ENCODE peak calls at places on chromosome 7, in four cellular contexts. I, R, C and O are unnamed samples.

GRCh38 chr7:84187087-84187805 is 7.3 kb downstream of the SEMA3A start:
- DNase-seq in I (no peak), R (no peak), C (no peak), O (no peak)

GRCh38 chr7:106193661-106194060 is 81.5 kb upstream of the SYPL1 start:
- DNase-seq in R (no peak), C (no peak), I (no peak), O (no peak)

GRCh38 chr7:31603076-31603475 is 83.9 kb upstream of the PPP1R17 start:
- DNase-seq in C (no peak), R (no peak), I (no peak), O (no peak)

GRCh38 chr7:11436317-11436716 is 395.7 kb downstream of the THSD7A start:
- DNase-seq in C (no peak), R (no peak), I (no peak), O (no peak)

GRCh38 chr7:31407277-31407676 is 66.8 kb upstream of the NEUROD6 start:
- DNase-seq in I (no peak), C (no peak), R (no peak), O (no peak)

GRCh38 chr7:38280000-38280399 is 6.6 kb upstream of the TARP start:
- DNase-seq in C (no peak), I (no peak), R (no peak), O (no peak)

GRCh38 chr7:115748123-115748738 is 282.3 kb downstream of the TFEC start:
- DNase-seq in R (peak), C (peak), I (no peak), O (no peak)

GRCh38 chr7:90007831-90008230 is 146.4 kb upstream of the STEAP1 start:
- DNase-seq in R (no peak), C (no peak), I (no peak), O (no peak)

GRCh38 chr7:5216931-5217330 is 26.9 kb downstream of the WIPI2 start:
- DNase-seq in I (no peak), C (no peak), R (no peak), O (no peak)

GRCh38 chr7:159026271-159027047 is 118.2 kb downstream of the VIPR2 start:
- DNase-seq in I (no peak), R (no peak), C (no peak), O (no peak)

GRCh38 chr7:128257458-128257857 is 16.4 kb downstream of the LEP start:
- DNase-seq in C (no peak), I (no peak), R (no peak), O (no peak)

GRCh38 chr7:38187794-38188472 is 9.9 kb downstream of the STARD3NL start:
- DNase-seq in C (no peak), I (no peak), R (no peak), O (no peak)

GRCh38 chr7:18356195-18356645 is 139.3 kb upstream of the HDAC9 start:
- DNase-seq in R (peak), C (peak), I (peak), O (peak)

GRCh38 chr7:82234457-82235049 is 209.0 kb downstream of the CACNA2D1 start:
- DNase-seq in C (peak), I (peak), R (peak), O (peak)

GRCh38 chr7:74606101-74606908 is 51.2 kb upstream of the GTF2I start:
- DNase-seq in I (no peak), C (no peak), R (no peak), O (no peak)

GRCh38 chr7:23530901-23531793 is 634 bp downstream of the TRA2A start:
- DNase-seq in I (peak), C (peak), R (no peak), O (no peak)

GRCh38 chr7:52956379-52956915 is 79.0 kb upstream of the POM121L12 start:
- DNase-seq in I (no peak), C (no peak), R (no peak), O (no peak)

GRCh38 chr7:66921396-66921917 is 432 bp downstream of the TMEM248 start:
- DNase-seq in I (peak), R (no peak), C (no peak), O (no peak)

GRCh38 chr7:108875139-108875538 is 305.5 kb downstream of the DNAJB9 start:
- DNase-seq in C (no peak), R (peak), I (peak), O (no peak)

GRCh38 chr7:21941570-21942224 is 4.0 kb downstream of the CDCA7L start:
- DNase-seq in R (no peak), C (no peak), I (no peak), O (no peak)

GRCh38 chr7:30927559-30927958 is 15.9 kb downstream of the AQP1 start:
- DNase-seq in I (no peak), C (no peak), R (no peak), O (no peak)

GRCh38 chr7:45347804-45348203 is 190.2 kb downstream of the RAMP3 start:
- DNase-seq in R (no peak), C (no peak), I (peak), O (no peak)

GRCh38 chr7:159012353-159013069 is 132.2 kb downstream of the VIPR2 start:
- DNase-seq in C (no peak), I (no peak), R (no peak), O (no peak)

GRCh38 chr7:74464931-74465906 is 11.5 kb downstream of the GTF2IRD1 start:
- DNase-seq in I (no peak), C (no peak), R (no peak), O (no peak)

GRCh38 chr7:45160374-45160773 is 2.8 kb downstream of the RAMP3 start:
- DNase-seq in I (no peak), C (no peak), R (no peak), O (no peak)

GRCh38 chr7:152761116-152761748 is 1.7 kb downstream of the ACTR3B start:
- DNase-seq in C (no peak), I (no peak), R (no peak), O (no peak)

GRCh38 chr7:149780056-149780455 is 6.7 kb upstream of the ZNF467 start:
- DNase-seq in C (no peak), R (no peak), I (no peak), O (no peak)

GRCh38 chr7:141012044-141012685 is 2.6 kb downstream of the MRPS33 start:
- DNase-seq in R (peak), C (peak), I (peak), O (peak)

GRCh38 chr7:134771889-134772288 is 7.5 kb upstream of the CALD1 start:
- DNase-seq in C (peak), R (no peak), I (no peak), O (no peak)

GRCh38 chr7:134448359-134449229 is 10.3 kb downstream of the AKR1B1 start:
- DNase-seq in I (peak), C (no peak), R (peak), O (peak)

GRCh38 chr7:114356133-114356532 is 58.5 kb upstream of the FOXP2 start:
- DNase-seq in R (no peak), C (no peak), I (no peak), O (no peak)

GRCh38 chr7:18198868-18199267 is 171.2 kb upstream of the PRPS1L1 start:
- DNase-seq in C (no peak), R (no peak), I (no peak), O (no peak)

GRCh38 chr7:40572810-40573470 is 438.1 kb downstream of the SUGCT start:
- DNase-seq in R (no peak), C (no peak), I (no peak), O (no peak)

GRCh38 chr7:43377196-43377935 is 205.5 kb upstream of the STK17A start:
- DNase-seq in C (no peak), I (no peak), R (no peak), O (no peak)

GRCh38 chr7:78047800-78048199 is 249.2 kb downstream of the PHTF2 start:
- DNase-seq in R (no peak), I (no peak), C (no peak), O (no peak)

DNA sequence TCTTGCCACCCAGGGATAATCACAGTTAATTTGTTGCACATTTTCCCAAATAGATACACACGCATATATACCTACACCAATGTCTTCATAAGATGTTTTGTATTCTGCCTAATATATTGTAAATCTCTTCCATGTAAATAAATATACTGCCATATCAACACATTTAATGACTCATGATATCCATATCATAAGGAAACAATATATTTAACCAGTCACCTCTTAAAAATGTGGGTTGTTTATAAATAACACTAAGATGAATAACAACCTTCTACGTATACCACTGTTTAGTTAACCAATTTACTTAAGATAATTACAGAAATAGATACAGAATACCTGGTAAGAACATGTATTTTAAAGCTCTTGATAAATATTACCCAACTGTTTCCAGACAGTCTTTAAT is 38.2 kb downstream of the ELAPOR2 start:
- DNase-seq in I (no peak), C (no peak), R (no peak), O (no peak)
- TF ChIP-seq REST in I (no peak), C (no peak), R (no peak), O (no peak)

DNA sequence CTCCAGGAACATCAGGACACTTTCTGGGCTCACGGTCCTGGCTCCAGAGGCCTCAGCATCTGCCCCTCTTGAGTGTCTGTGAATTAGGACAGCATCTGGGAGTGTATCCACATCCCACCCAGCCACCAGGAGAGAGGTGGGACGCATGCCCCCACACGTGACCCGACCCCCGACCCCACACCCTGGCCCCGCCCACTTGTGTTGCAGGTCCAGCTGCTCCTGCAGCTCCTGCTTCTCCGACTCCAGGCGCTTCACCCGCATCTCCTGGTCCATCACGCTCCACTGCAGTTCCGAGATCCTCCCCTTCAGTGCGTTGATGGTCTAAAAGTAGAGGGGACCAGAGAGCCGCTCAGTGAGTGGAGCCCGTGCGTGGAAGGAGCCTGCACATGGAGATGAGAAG is 13.6 kb downstream of the MAD1L1 start:
- DNase-seq in I (no peak), C (no peak), R (no peak), O (no peak)
- TF ChIP-seq TCF7L2 in I (no peak), C (no peak), R (no peak), O (no peak)

DNA sequence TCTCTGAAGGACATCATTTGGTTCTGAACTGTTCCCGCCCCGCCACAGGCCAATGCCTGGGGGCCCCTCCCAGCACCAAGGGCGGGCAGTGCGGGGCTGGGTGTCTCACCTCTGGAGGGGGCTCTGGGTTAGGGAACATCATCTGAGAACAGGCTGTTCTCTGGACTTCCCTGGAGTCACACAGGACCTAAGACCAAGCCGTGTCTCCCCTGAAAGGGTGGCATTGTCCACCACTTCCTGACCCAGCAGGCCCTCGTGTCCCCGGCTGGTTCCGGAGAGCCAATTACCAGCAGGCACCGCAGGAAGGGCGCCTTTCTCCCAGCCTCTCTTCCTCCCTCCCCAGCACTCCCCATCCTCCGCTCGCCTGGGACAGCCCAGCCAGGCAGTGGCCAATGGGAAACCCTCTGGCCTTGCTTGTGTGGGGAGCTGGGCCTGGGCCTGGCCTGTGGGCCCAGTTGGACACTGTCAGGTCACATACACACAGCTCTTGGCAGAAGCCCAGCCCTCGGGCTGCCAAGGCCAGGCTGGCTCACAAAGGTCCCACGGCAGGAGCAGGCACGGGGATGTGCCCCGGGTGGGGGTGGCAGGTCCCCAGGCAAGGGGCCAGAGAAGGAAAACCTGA is 119.5 kb downstream of the SPDYE5 start:
- DNase-seq in R (no peak), I (no peak), C (peak), O (no peak)
- TF ChIP-seq REST in R (no peak), I (no peak), C (no peak), O (no peak)

DNA sequence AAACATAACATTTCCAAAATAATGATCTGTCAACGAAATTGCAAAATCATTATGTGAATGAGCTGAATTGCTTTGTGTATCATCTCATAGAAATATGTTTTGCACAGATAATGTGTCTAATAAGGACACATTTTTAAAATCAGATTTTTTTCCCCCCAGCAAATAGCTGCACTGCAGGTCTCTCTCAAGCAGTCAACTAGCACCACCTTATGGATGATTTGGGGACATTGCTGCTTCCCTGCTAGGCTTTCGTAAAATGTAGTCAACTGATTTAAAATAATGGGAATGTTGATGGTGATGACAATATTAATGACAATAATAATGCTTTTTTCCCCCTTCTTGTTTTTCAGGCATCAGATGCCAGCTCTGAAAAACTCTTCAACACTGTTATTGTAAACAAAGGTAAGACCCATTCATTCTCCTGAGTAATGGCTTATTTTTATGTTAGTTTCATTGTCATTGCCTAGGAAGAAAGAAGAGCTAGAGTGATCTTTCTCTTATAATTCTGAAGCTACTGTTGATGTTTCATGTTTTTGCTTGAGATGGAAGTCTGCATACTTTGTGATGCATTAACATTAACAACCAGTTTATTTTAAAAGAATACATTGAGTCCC is 433.6 kb upstream of the GALNT17 start:
- DNase-seq in R (no peak), I (peak), C (peak), O (peak)
- TF ChIP-seq TCF7L2 in R (no peak), I (no peak), C (no peak), O (no peak)

GRCh38 chr7:112985377-112985987 is 101.1 kb downstream of the GPR85 start:
- DNase-seq in I (no peak), R (no peak), C (no peak), O (no peak)
- TF ChIP-seq REST in I (no peak), R (no peak), C (no peak), O (no peak)

GRCh38 chr7:29879609-29880008 is 73.3 kb downstream of the WIPF3 start:
- DNase-seq in R (no peak), C (no peak), I (no peak), O (no peak)
- TF ChIP-seq TCF7L2 in R (no peak), C (no peak), I (no peak), O (no peak)

DNA sequence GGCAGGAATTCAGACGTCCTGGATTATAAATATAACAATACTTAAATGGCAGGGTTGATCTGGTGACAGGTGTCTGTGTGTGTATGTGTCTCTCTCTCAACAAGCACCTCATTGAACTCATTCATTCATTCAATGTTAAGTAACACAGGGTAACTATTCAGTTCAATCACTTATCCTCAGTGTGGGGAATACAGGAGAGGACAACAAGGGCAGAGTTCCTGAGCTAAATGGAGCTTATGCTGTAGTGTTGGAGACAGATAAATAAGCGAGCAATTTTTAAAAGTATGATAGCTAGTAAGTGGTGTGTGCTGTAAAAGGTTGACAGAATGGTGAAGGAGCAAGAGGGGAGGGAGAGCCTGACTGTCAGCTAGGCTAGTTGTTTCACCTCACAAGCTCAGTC is 178.4 kb downstream of the DGKI start:
- DNase-seq in C (no peak), R (no peak), I (no peak), O (no peak)
- TF ChIP-seq REST in C (no peak), R (no peak), I (no peak), O (no peak)

DNA sequence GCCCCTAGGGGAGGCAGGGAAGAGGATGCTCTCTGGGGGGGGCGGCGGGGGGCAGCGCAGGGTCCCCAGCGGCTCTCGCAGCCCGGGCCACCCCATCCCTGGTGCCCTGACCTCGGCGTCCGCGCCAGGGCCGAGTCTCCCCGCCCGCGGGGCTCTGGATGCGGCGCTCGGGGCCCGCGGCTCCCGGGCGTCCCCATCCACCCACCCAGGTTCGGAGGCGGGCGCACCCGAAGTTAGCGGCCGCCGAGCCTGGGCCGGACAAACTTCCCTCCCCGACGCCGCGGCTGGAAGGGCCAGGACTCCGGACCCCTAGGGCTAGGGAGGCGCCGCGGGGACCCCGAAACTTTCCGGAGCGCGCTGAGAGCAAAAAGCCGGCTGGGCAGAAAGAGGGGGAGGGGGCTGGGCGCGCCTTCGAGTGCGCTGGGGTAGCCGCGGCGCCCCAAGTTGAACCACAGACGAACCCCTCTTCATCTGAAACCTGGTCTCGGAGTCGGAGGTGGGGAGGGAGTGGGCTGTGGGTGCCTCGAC is 3.8 kb upstream of the ELFN1 start:
- DNase-seq in R (no peak), I (no peak), C (no peak), O (no peak)
- TF ChIP-seq TCF7L2 in R (no peak), I (no peak), C (no peak), O (no peak)